ENCODE peak calls at places on chromosome 6, in four cellular contexts. One of them, this sample, is unnamed.

GRCh38 chr6:137926207-137926731 is 59.2 kb downstream of the TNFAIP3 start:
- DNase-seq in activated naive CD8-positive, alpha-beta T cell treated with anti-CD3 and anti-CD28 coated beads, Interleukin-2, amount 50 U/mL, for 24 hours: peak
- DNase-seq in left cardiac atrium: no peak
- DNase-seq in CD4-positive, alpha-beta T cell: no peak
- DNase-seq in this sample: peak

GRCh38 chr6:26268659-26269402 is 96.2 kb upstream of the BTN3A2 start:
- DNase-seq in left cardiac atrium: no peak
- DNase-seq in activated naive CD8-positive, alpha-beta T cell treated with anti-CD3 and anti-CD28 coated beads, Interleukin-2, amount 50 U/mL, for 24 hours: peak
- DNase-seq in CD4-positive, alpha-beta T cell: no peak
- DNase-seq in this sample: no peak

GRCh38 chr6:163823577-163823976 is 409.1 kb downstream of the QKI start:
- DNase-seq in CD4-positive, alpha-beta T cell: no peak
- DNase-seq in activated naive CD8-positive, alpha-beta T cell treated with anti-CD3 and anti-CD28 coated beads, Interleukin-2, amount 50 U/mL, for 24 hours: no peak
- DNase-seq in left cardiac atrium: no peak
- DNase-seq in this sample: no peak

GRCh38 chr6:3026811-3027626 is 27.3 kb downstream of the NQO2 start:
- DNase-seq in activated naive CD8-positive, alpha-beta T cell treated with anti-CD3 and anti-CD28 coated beads, Interleukin-2, amount 50 U/mL, for 24 hours: peak
- DNase-seq in left cardiac atrium: no peak
- DNase-seq in CD4-positive, alpha-beta T cell: peak
- DNase-seq in this sample: no peak

GRCh38 chr6:86949776-86950175 is 12.4 kb downstream of the HTR1E start:
- DNase-seq in activated naive CD8-positive, alpha-beta T cell treated with anti-CD3 and anti-CD28 coated beads, Interleukin-2, amount 50 U/mL, for 24 hours: no peak
- DNase-seq in left cardiac atrium: no peak
- DNase-seq in CD4-positive, alpha-beta T cell: no peak
- DNase-seq in this sample: no peak

GRCh38 chr6:152309648-152310047 is 327.5 kb downstream of the SYNE1 start:
- DNase-seq in activated naive CD8-positive, alpha-beta T cell treated with anti-CD3 and anti-CD28 coated beads, Interleukin-2, amount 50 U/mL, for 24 hours: peak
- DNase-seq in CD4-positive, alpha-beta T cell: peak
- DNase-seq in left cardiac atrium: no peak
- DNase-seq in this sample: no peak

GRCh38 chr6:135871296-135871695 is 19.8 kb downstream of the PDE7B start:
- DNase-seq in CD4-positive, alpha-beta T cell: no peak
- DNase-seq in activated naive CD8-positive, alpha-beta T cell treated with anti-CD3 and anti-CD28 coated beads, Interleukin-2, amount 50 U/mL, for 24 hours: no peak
- DNase-seq in left cardiac atrium: no peak
- DNase-seq in this sample: no peak

GRCh38 chr6:42259841-42260395 is 42.3 kb upstream of the MRPS10 start:
- DNase-seq in left cardiac atrium: no peak
- DNase-seq in CD4-positive, alpha-beta T cell: no peak
- DNase-seq in activated naive CD8-positive, alpha-beta T cell treated with anti-CD3 and anti-CD28 coated beads, Interleukin-2, amount 50 U/mL, for 24 hours: no peak
- DNase-seq in this sample: no peak

GRCh38 chr6:134166529-134167221 is 114.3 kb upstream of the SLC2A12 start:
- DNase-seq in activated naive CD8-positive, alpha-beta T cell treated with anti-CD3 and anti-CD28 coated beads, Interleukin-2, amount 50 U/mL, for 24 hours: no peak
- DNase-seq in left cardiac atrium: no peak
- DNase-seq in CD4-positive, alpha-beta T cell: no peak
- DNase-seq in this sample: no peak

GRCh38 chr6:42981866-42982265 is 2.5 kb upstream of the PPP2R5D start:
- DNase-seq in activated naive CD8-positive, alpha-beta T cell treated with anti-CD3 and anti-CD28 coated beads, Interleukin-2, amount 50 U/mL, for 24 hours: no peak
- DNase-seq in CD4-positive, alpha-beta T cell: no peak
- DNase-seq in left cardiac atrium: no peak
- DNase-seq in this sample: no peak

GRCh38 chr6:54624216-54624615 is 222.4 kb upstream of the FAM83B start:
- DNase-seq in CD4-positive, alpha-beta T cell: no peak
- DNase-seq in left cardiac atrium: no peak
- DNase-seq in activated naive CD8-positive, alpha-beta T cell treated with anti-CD3 and anti-CD28 coated beads, Interleukin-2, amount 50 U/mL, for 24 hours: no peak
- DNase-seq in this sample: no peak

GRCh38 chr6:17431581-17431980 is 38.2 kb downstream of the CAP2 start:
- DNase-seq in left cardiac atrium: no peak
- DNase-seq in activated naive CD8-positive, alpha-beta T cell treated with anti-CD3 and anti-CD28 coated beads, Interleukin-2, amount 50 U/mL, for 24 hours: no peak
- DNase-seq in CD4-positive, alpha-beta T cell: no peak
- DNase-seq in this sample: no peak

GRCh38 chr6:169700296-169700695 is 1.5 kb downstream of the WDR27 start:
- DNase-seq in activated naive CD8-positive, alpha-beta T cell treated with anti-CD3 and anti-CD28 coated beads, Interleukin-2, amount 50 U/mL, for 24 hours: no peak
- DNase-seq in CD4-positive, alpha-beta T cell: no peak
- DNase-seq in left cardiac atrium: no peak
- DNase-seq in this sample: no peak

GRCh38 chr6:167441653-167442644 is 117.1 kb downstream of the TTLL2 start:
- DNase-seq in left cardiac atrium: no peak
- DNase-seq in activated naive CD8-positive, alpha-beta T cell treated with anti-CD3 and anti-CD28 coated beads, Interleukin-2, amount 50 U/mL, for 24 hours: no peak
- DNase-seq in CD4-positive, alpha-beta T cell: no peak
- DNase-seq in this sample: no peak

GRCh38 chr6:138526822-138527235 is 27.5 kb upstream of the NHSL1 start:
- DNase-seq in activated naive CD8-positive, alpha-beta T cell treated with anti-CD3 and anti-CD28 coated beads, Interleukin-2, amount 50 U/mL, for 24 hours: no peak
- DNase-seq in left cardiac atrium: no peak
- DNase-seq in CD4-positive, alpha-beta T cell: no peak
- DNase-seq in this sample: no peak

GRCh38 chr6:43671801-43672690 is 15.5 kb downstream of the MRPS18A start:
- DNase-seq in activated naive CD8-positive, alpha-beta T cell treated with anti-CD3 and anti-CD28 coated beads, Interleukin-2, amount 50 U/mL, for 24 hours: no peak
- DNase-seq in CD4-positive, alpha-beta T cell: no peak
- DNase-seq in left cardiac atrium: no peak
- DNase-seq in this sample: no peak

GRCh38 chr6:27791182-27791939 is 120.8 kb downstream of the OR2B2 start:
- DNase-seq in left cardiac atrium: peak
- DNase-seq in CD4-positive, alpha-beta T cell: no peak
- DNase-seq in activated naive CD8-positive, alpha-beta T cell treated with anti-CD3 and anti-CD28 coated beads, Interleukin-2, amount 50 U/mL, for 24 hours: peak
- DNase-seq in this sample: peak

GRCh38 chr6:11812951-11813350 is 34.3 kb upstream of the ADTRP start:
- DNase-seq in CD4-positive, alpha-beta T cell: no peak
- DNase-seq in left cardiac atrium: no peak
- DNase-seq in activated naive CD8-positive, alpha-beta T cell treated with anti-CD3 and anti-CD28 coated beads, Interleukin-2, amount 50 U/mL, for 24 hours: no peak
- DNase-seq in this sample: no peak

GRCh38 chr6:56692586-56693245 is 50.0 kb upstream of the DST start:
- DNase-seq in activated naive CD8-positive, alpha-beta T cell treated with anti-CD3 and anti-CD28 coated beads, Interleukin-2, amount 50 U/mL, for 24 hours: no peak
- DNase-seq in CD4-positive, alpha-beta T cell: no peak
- DNase-seq in left cardiac atrium: no peak
- DNase-seq in this sample: no peak

GRCh38 chr6:137269347-137269746 is 50.2 kb upstream of the IFNGR1 start:
- DNase-seq in left cardiac atrium: no peak
- DNase-seq in CD4-positive, alpha-beta T cell: no peak
- DNase-seq in activated naive CD8-positive, alpha-beta T cell treated with anti-CD3 and anti-CD28 coated beads, Interleukin-2, amount 50 U/mL, for 24 hours: no peak
- DNase-seq in this sample: no peak

GRCh38 chr6:143823463-143824006 is 19.6 kb upstream of the LTV1 start:
- DNase-seq in CD4-positive, alpha-beta T cell: no peak
- DNase-seq in activated naive CD8-positive, alpha-beta T cell treated with anti-CD3 and anti-CD28 coated beads, Interleukin-2, amount 50 U/mL, for 24 hours: no peak
- DNase-seq in left cardiac atrium: no peak
- DNase-seq in this sample: no peak

GRCh38 chr6:16481680-16482079 is 243.3 kb downstream of the GMPR start:
- DNase-seq in activated naive CD8-positive, alpha-beta T cell treated with anti-CD3 and anti-CD28 coated beads, Interleukin-2, amount 50 U/mL, for 24 hours: peak
- DNase-seq in CD4-positive, alpha-beta T cell: peak
- DNase-seq in left cardiac atrium: no peak
- DNase-seq in this sample: no peak

GRCh38 chr6:32047855-32048766 is 9.9 kb downstream of the CYP21A2 start:
- DNase-seq in left cardiac atrium: peak
- DNase-seq in activated naive CD8-positive, alpha-beta T cell treated with anti-CD3 and anti-CD28 coated beads, Interleukin-2, amount 50 U/mL, for 24 hours: peak
- DNase-seq in CD4-positive, alpha-beta T cell: peak
- DNase-seq in this sample: peak

GRCh38 chr6:130395164-130395563 is 29.3 kb downstream of the TMEM200A start:
- DNase-seq in activated naive CD8-positive, alpha-beta T cell treated with anti-CD3 and anti-CD28 coated beads, Interleukin-2, amount 50 U/mL, for 24 hours: no peak
- DNase-seq in CD4-positive, alpha-beta T cell: no peak
- DNase-seq in left cardiac atrium: no peak
- DNase-seq in this sample: no peak

GRCh38 chr6:31615748-31616147 is 714 bp downstream of the AIF1 start:
- DNase-seq in activated naive CD8-positive, alpha-beta T cell treated with anti-CD3 and anti-CD28 coated beads, Interleukin-2, amount 50 U/mL, for 24 hours: peak
- DNase-seq in left cardiac atrium: no peak
- DNase-seq in CD4-positive, alpha-beta T cell: peak
- DNase-seq in this sample: no peak

GRCh38 chr6:121516331-121516730 is 80.9 kb downstream of the GJA1 start:
- DNase-seq in left cardiac atrium: no peak
- DNase-seq in CD4-positive, alpha-beta T cell: no peak
- DNase-seq in activated naive CD8-positive, alpha-beta T cell treated with anti-CD3 and anti-CD28 coated beads, Interleukin-2, amount 50 U/mL, for 24 hours: no peak
- DNase-seq in this sample: no peak

GRCh38 chr6:161152904-161153662 is 120.8 kb downstream of the AGPAT4 start:
- DNase-seq in activated naive CD8-positive, alpha-beta T cell treated with anti-CD3 and anti-CD28 coated beads, Interleukin-2, amount 50 U/mL, for 24 hours: peak
- DNase-seq in CD4-positive, alpha-beta T cell: no peak
- DNase-seq in left cardiac atrium: no peak
- DNase-seq in this sample: no peak

GRCh38 chr6:85062884-85063283 is 298.5 kb upstream of the TBX18 start:
- DNase-seq in left cardiac atrium: no peak
- DNase-seq in activated naive CD8-positive, alpha-beta T cell treated with anti-CD3 and anti-CD28 coated beads, Interleukin-2, amount 50 U/mL, for 24 hours: no peak
- DNase-seq in CD4-positive, alpha-beta T cell: no peak
- DNase-seq in this sample: no peak

GRCh38 chr6:136921521-136921935 is 573 bp upstream of the SLC35D3 start:
- DNase-seq in activated naive CD8-positive, alpha-beta T cell treated with anti-CD3 and anti-CD28 coated beads, Interleukin-2, amount 50 U/mL, for 24 hours: no peak
- DNase-seq in CD4-positive, alpha-beta T cell: no peak
- DNase-seq in left cardiac atrium: no peak
- DNase-seq in this sample: no peak